ENCODE peak calls at places on chromosomes 1 and 21, in six cellular contexts. F, A, R, Z, T and Q are unnamed samples.

GRCh38 chr1:185499986-185500626 is 183.1 kb upstream of the IVNS1ABP start:
- DNase-seq in F (no peak), A (no peak), Z (no peak), T (no peak), R (no peak), Q (no peak)

GRCh38 chr1:15304708-15305326 is 57.8 kb downstream of the FHAD1 start:
- DNase-seq in A (peak), F (peak), Z (peak), T (peak), R (peak), Q (peak)

GRCh38 chr1:7586031-7586941 is 184.8 kb upstream of the VAMP3 start:
- DNase-seq in Z (peak), T (peak), A (no peak), F (no peak), R (no peak), Q (no peak)

GRCh38 chr1:17148950-17149608 is 29.8 kb upstream of the PADI2 start:
- DNase-seq in R (no peak), Z (no peak), F (no peak), T (no peak), A (no peak), Q (no peak)

GRCh38 chr1:15290382-15290781 is 43.4 kb downstream of the FHAD1 start:
- DNase-seq in T (no peak), R (no peak), Z (no peak), F (no peak), A (no peak), Q (no peak)

GRCh38 chr1:27145934-27146354 is 9.0 kb downstream of the SLC9A1 start:
- DNase-seq in F (no peak), Z (no peak), R (peak), T (no peak), A (no peak), Q (no peak)

GRCh38 chr1:223326776-223327175 is 37.2 kb downstream of the SUSD4 start:
- DNase-seq in T (no peak), Z (no peak), R (no peak), F (no peak), A (no peak), Q (no peak)

GRCh38 chr1:7610936-7611335 is 160.2 kb upstream of the VAMP3 start:
- DNase-seq in F (no peak), Z (no peak), A (no peak), R (no peak), T (no peak), Q (no peak)

GRCh38 chr1:202599669-202600431 is 110.4 kb downstream of the SYT2 start:
- DNase-seq in T (peak), F (no peak), R (peak), Z (peak), A (peak), Q (peak)

GRCh38 chr1:6221210-6221784 is 14.5 kb downstream of the ICMT start:
- DNase-seq in F (no peak), R (no peak), Z (no peak), T (no peak), A (no peak), Q (no peak)

GRCh38 chr1:41153750-41154274 is 88.3 kb downstream of the SCMH1 start:
- DNase-seq in Z (no peak), T (no peak), F (no peak), R (no peak), A (no peak), Q (no peak)

GRCh38 chr1:3061566-3061965 is 7.4 kb upstream of the PRDM16 start:
- DNase-seq in Z (peak), T (no peak), A (no peak), R (no peak), F (no peak), Q (no peak)

GRCh38 chr21:29610960-29611359 is 312.2 kb downstream of the BACH1 start:
- DNase-seq in F (no peak), Z (no peak), A (no peak), T (no peak), R (no peak), Q (no peak)

GRCh38 chr1:69911301-69911801 is 294.0 kb downstream of the LRRC40 start:
- DNase-seq in R (no peak), Z (no peak), A (no peak), T (no peak), F (no peak), Q (no peak)

GRCh38 chr1:97163591-97164275 is 442.1 kb downstream of the PTBP2 start:
- DNase-seq in Z (no peak), R (no peak), F (no peak), T (no peak), A (no peak), Q (no peak)

GRCh38 chr1:113226118-113226517 is 153.1 kb downstream of the LRIG2 start:
- DNase-seq in A (peak), T (peak), F (no peak), Z (no peak), R (peak), Q (no peak)

GRCh38 chr21:44487831-44488230 is 32.5 kb downstream of the LRRC3 start:
- DNase-seq in Z (no peak), A (no peak), R (no peak), T (no peak), F (no peak), Q (no peak)

GRCh38 chr21:45326169-45326833 is 38.6 kb upstream of the POFUT2 start:
- DNase-seq in A (peak), Z (no peak), T (peak), R (peak), F (no peak), Q (no peak)